ENCODE peak calls at places on chromosome 17, in five cellular contexts. One of them, this sample, is unnamed.

GRCh38 chr17:75908201-75908600 is 3.5 kb upstream of the MRPL38 start:
- DNase-seq in NT2/D1: no peak
- DNase-seq in A549: no peak
- DNase-seq in CD8-positive, alpha-beta T cell: no peak
- DNase-seq in CD8-positive, alpha-beta memory T cell: no peak
- DNase-seq in this sample: no peak

GRCh38 chr17:73976676-73977521 is 226.6 kb upstream of the RPL38 start:
- DNase-seq in A549: no peak
- DNase-seq in CD8-positive, alpha-beta memory T cell: no peak
- DNase-seq in NT2/D1: no peak
- DNase-seq in CD8-positive, alpha-beta T cell: no peak
- DNase-seq in this sample: no peak

GRCh38 chr17:30831257-30831656 is 509 bp upstream of the ATAD5 start:
- DNase-seq in CD8-positive, alpha-beta memory T cell: no peak
- DNase-seq in A549: peak; percentile 45
- DNase-seq in CD8-positive, alpha-beta T cell: no peak
- DNase-seq in NT2/D1: no peak
- DNase-seq in this sample: no peak

GRCh38 chr17:74833501-74834361 is 26.0 kb downstream of the GRIN2C start:
- DNase-seq in CD8-positive, alpha-beta memory T cell: no peak
- DNase-seq in NT2/D1: no peak
- DNase-seq in CD8-positive, alpha-beta T cell: no peak
- DNase-seq in A549: no peak
- DNase-seq in this sample: no peak

GRCh38 chr17:77404812-77405581 is 264.2 kb downstream of the SEC14L1 start:
- DNase-seq in NT2/D1: no peak
- DNase-seq in CD8-positive, alpha-beta memory T cell: peak; percentile 84
- DNase-seq in CD8-positive, alpha-beta T cell: peak; percentile 77
- DNase-seq in A549: no peak
- DNase-seq in this sample: peak; percentile 46

GRCh38 chr17:4833941-4834501 is 881 bp downstream of the MINK1 start:
- DNase-seq in CD8-positive, alpha-beta T cell: no peak
- DNase-seq in CD8-positive, alpha-beta memory T cell: peak; percentile 25
- DNase-seq in NT2/D1: no peak
- DNase-seq in A549: no peak
- DNase-seq in this sample: no peak

GRCh38 chr17:1908699-1909309 is 79.0 kb downstream of the RPA1 start:
- DNase-seq in CD8-positive, alpha-beta memory T cell: peak; percentile 34
- DNase-seq in CD8-positive, alpha-beta T cell: no peak
- DNase-seq in NT2/D1: peak; percentile 44
- DNase-seq in A549: peak; percentile 85
- DNase-seq in this sample: peak; percentile 49

GRCh38 chr17:73795730-73796129 is 151.5 kb upstream of the SDK2 start:
- DNase-seq in NT2/D1: no peak
- DNase-seq in A549: no peak
- DNase-seq in CD8-positive, alpha-beta T cell: no peak
- DNase-seq in CD8-positive, alpha-beta memory T cell: no peak
- DNase-seq in this sample: no peak

GRCh38 chr17:39196191-39196819 is 1.2 kb downstream of the CACNB1 start:
- DNase-seq in NT2/D1: no peak
- DNase-seq in A549: no peak
- DNase-seq in CD8-positive, alpha-beta memory T cell: no peak
- DNase-seq in CD8-positive, alpha-beta T cell: no peak
- DNase-seq in this sample: no peak
- H3K4me3 ChIP-seq in NT2/D1: peak overlapping the region; percentile 71
- H3K4me3 ChIP-seq in A549: peak overlapping the region; percentile 96
- H3K4me3 ChIP-seq in CD8-positive, alpha-beta memory T cell: peak overlapping the region; percentile 52
- H3K4me3 ChIP-seq in CD8-positive, alpha-beta T cell: no peak overlapping the region
- H3K4me3 ChIP-seq in this sample: peak overlapping the region; percentile 77

DNA sequence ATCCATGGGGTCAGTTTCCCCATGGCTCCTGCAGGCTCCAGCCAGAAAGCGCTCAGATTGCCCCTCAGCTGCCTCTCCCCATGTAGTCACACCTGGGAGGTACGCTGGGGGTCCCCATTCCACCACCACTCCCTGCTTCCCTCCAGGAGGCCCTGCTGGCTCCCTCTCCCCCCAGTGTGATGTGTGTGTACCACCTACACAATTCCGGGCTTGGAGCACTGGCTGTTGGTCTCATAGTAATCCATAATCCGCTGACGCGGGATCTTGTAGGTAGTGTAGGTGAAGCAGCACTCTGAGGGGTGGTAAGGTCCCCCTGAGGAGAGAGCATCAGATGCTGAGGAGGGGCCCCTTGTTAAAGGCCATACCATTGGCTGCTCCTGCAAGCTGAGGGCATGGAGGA is 2.4 kb downstream of the CCL14 start:
- DNase-seq in NT2/D1: no peak
- DNase-seq in CD8-positive, alpha-beta memory T cell: no peak
- DNase-seq in A549: no peak
- DNase-seq in CD8-positive, alpha-beta T cell: no peak
- DNase-seq in this sample: no peak
- H3K4me1 ChIP-seq in NT2/D1: no peaks in the 10 kb centered on the region
- H3K4me1 ChIP-seq in CD8-positive, alpha-beta memory T cell: no peaks in the 10 kb centered on the region
- H3K4me1 ChIP-seq in A549: no peaks in the 10 kb centered on the region
- H3K4me1 ChIP-seq in CD8-positive, alpha-beta T cell: no peaks in the 10 kb centered on the region
- H3K4me1 ChIP-seq in this sample: no peaks in the 10 kb centered on the region

GRCh38 chr17:27603870-27604794 is 26.9 kb upstream of the LGALS9 start:
- DNase-seq in CD8-positive, alpha-beta T cell: no peak
- DNase-seq in CD8-positive, alpha-beta memory T cell: no peak
- DNase-seq in NT2/D1: no peak
- DNase-seq in A549: no peak
- DNase-seq in this sample: no peak
- H3K4me3 ChIP-seq in CD8-positive, alpha-beta T cell: no peak overlapping the region
- H3K4me3 ChIP-seq in CD8-positive, alpha-beta memory T cell: no peak overlapping the region
- H3K4me3 ChIP-seq in NT2/D1: no peak overlapping the region
- H3K4me3 ChIP-seq in A549: no peak overlapping the region
- H3K4me3 ChIP-seq in this sample: no peak overlapping the region

DNA sequence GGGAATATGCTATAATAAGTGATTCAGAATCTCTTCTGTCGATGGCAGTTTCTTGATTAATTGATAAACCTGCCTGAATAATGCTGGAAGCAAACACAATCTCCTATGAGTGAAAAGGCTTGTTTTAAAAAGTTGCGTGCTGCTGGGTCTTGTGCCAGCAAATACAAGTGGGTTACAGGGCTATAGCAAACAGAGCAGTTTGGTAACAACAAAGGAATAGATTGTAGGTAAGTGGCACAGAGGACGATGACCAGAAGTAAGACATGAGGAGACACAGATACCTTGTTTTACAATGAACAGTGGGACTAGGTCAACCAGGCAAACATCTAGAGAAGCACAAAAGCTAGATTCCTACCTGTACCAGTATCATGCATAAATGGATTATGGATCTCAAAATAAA is 23.7 kb upstream of the FAAP100 start:
- DNase-seq in CD8-positive, alpha-beta memory T cell: no peak
- DNase-seq in NT2/D1: no peak
- DNase-seq in CD8-positive, alpha-beta T cell: no peak
- DNase-seq in A549: no peak
- DNase-seq in this sample: no peak
- H3K4me1 ChIP-seq in CD8-positive, alpha-beta memory T cell: no peaks in the 10 kb centered on the region
- H3K4me1 ChIP-seq in NT2/D1: peaks cover 15% of the 10 kb centered on the region
- H3K4me1 ChIP-seq in CD8-positive, alpha-beta T cell: no peaks in the 10 kb centered on the region
- H3K4me1 ChIP-seq in A549: peaks cover 74% of the 10 kb centered on the region
- H3K4me1 ChIP-seq in this sample: no peaks in the 10 kb centered on the region

GRCh38 chr17:50290074-50290702 is 15.9 kb downstream of the TMEM92 start:
- DNase-seq in NT2/D1: no peak
- DNase-seq in CD8-positive, alpha-beta memory T cell: no peak
- DNase-seq in A549: peak; percentile 87
- DNase-seq in CD8-positive, alpha-beta T cell: no peak
- DNase-seq in this sample: peak; percentile 95
- H3K4me3 ChIP-seq in NT2/D1: no peak overlapping the region
- H3K4me3 ChIP-seq in CD8-positive, alpha-beta memory T cell: no peak overlapping the region
- H3K4me3 ChIP-seq in A549: peak overlapping the region; percentile 23
- H3K4me3 ChIP-seq in CD8-positive, alpha-beta T cell: no peak overlapping the region
- H3K4me3 ChIP-seq in this sample: no peak overlapping the region

GRCh38 chr17:8221663-8222379 is 11.4 kb upstream of the AURKB start:
- DNase-seq in NT2/D1: no peak
- DNase-seq in CD8-positive, alpha-beta T cell: peak; percentile 87
- DNase-seq in CD8-positive, alpha-beta memory T cell: peak; percentile 95
- DNase-seq in A549: peak; percentile 82
- DNase-seq in this sample: peak; percentile 93
- H3K4me1 ChIP-seq in NT2/D1: peaks cover 3% of the 10 kb centered on the region
- H3K4me1 ChIP-seq in CD8-positive, alpha-beta T cell: peaks cover 36% of the 10 kb centered on the region
- H3K4me1 ChIP-seq in CD8-positive, alpha-beta memory T cell: peaks cover 35% of the 10 kb centered on the region
- H3K4me1 ChIP-seq in A549: peaks cover 24% of the 10 kb centered on the region
- H3K4me1 ChIP-seq in this sample: no peaks in the 10 kb centered on the region

GRCh38 chr17:67285360-67285759 is 40.4 kb upstream of the HELZ start:
- DNase-seq in NT2/D1: no peak
- DNase-seq in A549: no peak
- DNase-seq in CD8-positive, alpha-beta memory T cell: no peak
- DNase-seq in CD8-positive, alpha-beta T cell: no peak
- DNase-seq in this sample: no peak

GRCh38 chr17:67290994-67291362 is 46.0 kb upstream of the HELZ start:
- DNase-seq in CD8-positive, alpha-beta memory T cell: no peak
- DNase-seq in A549: no peak
- DNase-seq in NT2/D1: no peak
- DNase-seq in CD8-positive, alpha-beta T cell: no peak
- DNase-seq in this sample: no peak

GRCh38 chr17:67293251-67294203 is 48.5 kb upstream of the HELZ start:
- DNase-seq in NT2/D1: no peak
- DNase-seq in CD8-positive, alpha-beta T cell: peak; percentile 48
- DNase-seq in CD8-positive, alpha-beta memory T cell: peak; percentile 44
- DNase-seq in A549: peak; percentile 74
- DNase-seq in this sample: peak; percentile 35

GRCh38 chr17:67290244-67290993 is 45.4 kb upstream of the HELZ start:
- DNase-seq in CD8-positive, alpha-beta memory T cell: no peak
- DNase-seq in A549: no peak
- DNase-seq in NT2/D1: no peak
- DNase-seq in CD8-positive, alpha-beta T cell: no peak
- DNase-seq in this sample: no peak

GRCh38 chr17:67289174-67289876 is 44.3 kb upstream of the HELZ start:
- DNase-seq in A549: no peak
- DNase-seq in CD8-positive, alpha-beta memory T cell: no peak
- DNase-seq in CD8-positive, alpha-beta T cell: no peak
- DNase-seq in NT2/D1: no peak
- DNase-seq in this sample: peak; percentile 76
- H3K4me3 ChIP-seq in A549: no peak overlapping the region
- H3K4me3 ChIP-seq in CD8-positive, alpha-beta memory T cell: no peak overlapping the region
- H3K4me3 ChIP-seq in CD8-positive, alpha-beta T cell: no peak overlapping the region
- H3K4me3 ChIP-seq in NT2/D1: no peak overlapping the region
- H3K4me3 ChIP-seq in this sample: no peak overlapping the region